ENCODE peak calls at places on chromosomes 3 and 15, in six cellular contexts. One of them, this sample, is unnamed.
A peak's percentile ranks its signal among the peaks of the same experiment; 100 is the strongest.

GRCh38 chr3:192303235-192303634 is 424.1 kb downstream of the FGF12 start:
- DNase-seq in neural crest cell: no peak
- DNase-seq in HS-5: no peak
- DNase-seq in CD14-positive monocyte: no peak
- DNase-seq in NCI-H1092: no peak
- DNase-seq in heart right ventricle: no peak
- DNase-seq in this sample: no peak

GRCh38 chr3:25592510-25592968 is 72.2 kb downstream of the TOP2B start:
- DNase-seq in heart right ventricle: peak; percentile 34
- DNase-seq in neural crest cell: no peak
- DNase-seq in CD14-positive monocyte: no peak
- DNase-seq in HS-5: no peak
- DNase-seq in NCI-H1092: no peak
- DNase-seq in this sample: peak; percentile 31

GRCh38 chr15:72117448-72117697 is 577 bp downstream of the MYO9A start:
- DNase-seq in NCI-H1092: no peak
- DNase-seq in CD14-positive monocyte: no peak
- DNase-seq in neural crest cell: no peak
- DNase-seq in HS-5: no peak
- DNase-seq in heart right ventricle: peak; percentile 70
- DNase-seq in this sample: peak; percentile 68

GRCh38 chr15:70741107-70741511 is 22.2 kb downstream of the UACA start:
- DNase-seq in HS-5: no peak
- DNase-seq in NCI-H1092: no peak
- DNase-seq in heart right ventricle: peak; percentile 71
- DNase-seq in neural crest cell: no peak
- DNase-seq in CD14-positive monocyte: peak; percentile 54
- DNase-seq in this sample: peak; percentile 65

GRCh38 chr3:185489462-185489861 is 9.4 kb downstream of the TMEM41A start:
- DNase-seq in heart right ventricle: no peak
- DNase-seq in HS-5: no peak
- DNase-seq in NCI-H1092: no peak
- DNase-seq in neural crest cell: no peak
- DNase-seq in CD14-positive monocyte: no peak
- DNase-seq in this sample: no peak

GRCh38 chr3:144744473-144744872 is 772.9 kb downstream of the DIPK2A start:
- DNase-seq in HS-5: no peak
- DNase-seq in heart right ventricle: no peak
- DNase-seq in NCI-H1092: no peak
- DNase-seq in CD14-positive monocyte: no peak
- DNase-seq in neural crest cell: no peak
- DNase-seq in this sample: no peak

GRCh38 chr3:16883057-16883725 is 1.6 kb upstream of the PLCL2 start:
- DNase-seq in CD14-positive monocyte: no peak
- DNase-seq in NCI-H1092: no peak
- DNase-seq in HS-5: no peak
- DNase-seq in neural crest cell: no peak
- DNase-seq in heart right ventricle: no peak
- DNase-seq in this sample: no peak

GRCh38 chr3:122691195-122691594 is 10.6 kb downstream of the PARP14 start:
- DNase-seq in CD14-positive monocyte: no peak
- DNase-seq in heart right ventricle: no peak
- DNase-seq in HS-5: no peak
- DNase-seq in neural crest cell: no peak
- DNase-seq in NCI-H1092: no peak
- DNase-seq in this sample: peak; percentile 92

GRCh38 chr3:56205406-56205805 is 262.9 kb downstream of the ERC2 start:
- DNase-seq in neural crest cell: no peak
- DNase-seq in heart right ventricle: no peak
- DNase-seq in CD14-positive monocyte: no peak
- DNase-seq in NCI-H1092: no peak
- DNase-seq in HS-5: no peak
- DNase-seq in this sample: no peak

GRCh38 chr3:119375106-119375505 is 80.9 kb downstream of the ARHGAP31 start:
- DNase-seq in HS-5: no peak
- DNase-seq in heart right ventricle: no peak
- DNase-seq in neural crest cell: no peak
- DNase-seq in NCI-H1092: no peak
- DNase-seq in CD14-positive monocyte: no peak
- DNase-seq in this sample: no peak